ENCODE peak calls at places on chromosomes 12 and 14, in four cellular contexts. F, O, C and B are unnamed samples.

GRCh38 chr14:93719234-93719633 is 69.1 kb downstream of the PRIMA1 start:
- DNase-seq in O (no peak), F (no peak), C (no peak), B (peak)

GRCh38 chr12:57451233-57451778 is 3.8 kb upstream of the INHBE start:
- DNase-seq in C (peak), O (peak), F (no peak), B (no peak)

GRCh38 chr14:98736701-98737338 is 535.2 kb downstream of the BCL11B start:
- DNase-seq in C (no peak), F (no peak), O (no peak), B (no peak)

GRCh38 chr12:45655186-45655585 is 74.3 kb upstream of the ARID2 start:
- DNase-seq in F (no peak), O (peak), C (peak), B (no peak)

GRCh38 chr14:28987516-28987915 is 220.9 kb downstream of the FOXG1 start:
- DNase-seq in C (no peak), O (no peak), F (no peak), B (no peak)

GRCh38 chr12:106861984-106862894 is 87.8 kb downstream of the RIC8B start:
- DNase-seq in O (peak), C (peak), F (no peak), B (no peak)

GRCh38 chr14:100581228-100582145 is 5.7 kb downstream of the BEGAIN start:
- DNase-seq in F (no peak), C (no peak), O (no peak), B (peak)

GRCh38 chr12:23927907-23928306 is 21.6 kb downstream of the SOX5 start:
- DNase-seq in C (no peak), F (no peak), O (no peak), B (no peak)

GRCh38 chr14:76486251-76486743 is 110.4 kb downstream of the ESRRB start:
- DNase-seq in F (no peak), O (no peak), C (no peak), B (no peak)

GRCh38 chr12:52310622-52311281 is 10.4 kb downstream of the KRT83 start:
- DNase-seq in F (no peak), C (no peak), O (peak), B (peak)

GRCh38 chr12:76878045-76878898 is 547 bp downstream of the CSRP2 start:
- DNase-seq in O (peak), C (peak), F (no peak), B (peak)

GRCh38 chr12:79174656-79175055 is 310.1 kb downstream of the SYT1 start:
- DNase-seq in F (no peak), C (peak), O (peak), B (no peak)

GRCh38 chr14:67319142-67319541 is 40.5 kb downstream of the ATP6V1D start:
- DNase-seq in O (no peak), F (no peak), C (no peak), B (no peak)

GRCh38 chr12:21438643-21439042 is 1.2 kb downstream of the PYROXD1 start:
- DNase-seq in F (no peak), O (peak), C (no peak), B (no peak)

GRCh38 chr14:34593740-34594375 is 36.1 kb downstream of the SNX6 start:
- DNase-seq in C (no peak), O (no peak), F (no peak), B (peak)

GRCh38 chr12:4745249-4745648 is 25.0 kb downstream of the GALNT8 start:
- DNase-seq in F (no peak), O (no peak), C (no peak), B (no peak)

GRCh38 chr12:116708826-116709756 is 28.8 kb downstream of the SPRING1 start:
- DNase-seq in F (peak), O (peak), C (peak), B (peak)

GRCh38 chr12:92270501-92270900 is 124.9 kb upstream of the BTG1 start:
- DNase-seq in C (no peak), O (no peak), F (no peak), B (no peak)

GRCh38 chr12:131917711-131918306 is 11.3 kb upstream of the PUS1 start:
- DNase-seq in C (no peak), F (no peak), O (no peak), B (peak)

GRCh38 chr14:68462683-68463082 is 330.2 kb downstream of the ZFP36L1 start:
- DNase-seq in F (no peak), O (peak), C (no peak), B (no peak)

GRCh38 chr14:99268776-99269510 is 3.1 kb downstream of the BCL11B start:
- DNase-seq in C (no peak), O (no peak), F (no peak), B (no peak)

GRCh38 chr12:43835264-43835655 is 621 bp upstream of the TMEM117 start:
- DNase-seq in O (peak), F (no peak), C (no peak), B (no peak)

GRCh38 chr14:106083082-106083481 is 556.7 kb downstream of the TMEM121 start:
- DNase-seq in O (no peak), F (no peak), C (no peak), B (no peak)

GRCh38 chr14:32404784-32405573 is 75.9 kb downstream of the AKAP6 start:
- DNase-seq in C (no peak), O (no peak), F (no peak), B (no peak)

GRCh38 chr14:92552066-92552465 is 38.5 kb downstream of the RIN3 start:
- DNase-seq in F (no peak), C (no peak), O (no peak), B (no peak)

GRCh38 chr12:120940799-120941198 is 36.6 kb upstream of the SPPL3 start:
- DNase-seq in O (peak), C (no peak), F (no peak), B (no peak)

GRCh38 chr14:72710212-72710611 is 183.7 kb downstream of the DPF3 start:
- DNase-seq in O (no peak), C (no peak), F (no peak), B (no peak)

GRCh38 chr14:100616854-100617714 is 29.9 kb upstream of the BEGAIN start:
- DNase-seq in C (no peak), F (no peak), O (no peak), B (peak)

GRCh38 chr14:89351958-89352404 is 65.1 kb downstream of the FOXN3 start:
- DNase-seq in O (no peak), F (no peak), C (peak), B (no peak)

GRCh38 chr14:67241416-67242362 is at the start of gene PALS1:
- DNase-seq in F (no peak), O (peak), C (peak), B (no peak)

GRCh38 chr14:83164016-83164415 is 1630.4 kb upstream of the SEL1L start:
- DNase-seq in O (no peak), C (no peak), F (no peak), B (no peak)

GRCh38 chr14:68965261-68965761 is 13.8 kb downstream of the ACTN1 start:
- DNase-seq in F (no peak), C (no peak), O (no peak), B (no peak)

GRCh38 chr14:42779024-42779423 is 1172.3 kb downstream of the LRFN5 start:
- DNase-seq in F (no peak), C (no peak), O (no peak), B (no peak)

GRCh38 chr12:109445224-109445623 is 31.9 kb downstream of the KCTD10 start:
- DNase-seq in C (no peak), F (no peak), O (no peak), B (no peak)

GRCh38 chr12:71710276-71711125 is 24.6 kb downstream of the TMEM19 start:
- DNase-seq in C (peak), O (peak), F (no peak), B (no peak)

GRCh38 chr12:2853626-2854025 is 3.2 kb downstream of the TEX52 start:
- DNase-seq in F (peak), C (peak), O (peak), B (peak)

GRCh38 chr14:38250316-38250715 is 5.6 kb downstream of the CLEC14A start:
- DNase-seq in C (no peak), O (no peak), F (no peak), B (no peak)

GRCh38 chr14:97976861-97977260 is 1179.7 kb downstream of the VRK1 start:
- DNase-seq in O (no peak), F (no peak), C (no peak), B (peak)

GRCh38 chr12:128671528-128672042 is 152.2 kb downstream of the SLC15A4 start:
- DNase-seq in C (peak), O (peak), F (no peak), B (no peak)

GRCh38 chr12:14422516-14423230 is 57.2 kb downstream of the ATF7IP start:
- DNase-seq in F (no peak), C (no peak), O (no peak), B (no peak)

GRCh38 chr12:14416658-14417057 is 51.2 kb downstream of the ATF7IP start:
- DNase-seq in F (no peak), O (peak), C (peak), B (no peak)

GRCh38 chr12:14417717-14418116 is 52.2 kb downstream of the ATF7IP start:
- DNase-seq in C (peak), F (peak), O (peak), B (no peak)

DNA sequence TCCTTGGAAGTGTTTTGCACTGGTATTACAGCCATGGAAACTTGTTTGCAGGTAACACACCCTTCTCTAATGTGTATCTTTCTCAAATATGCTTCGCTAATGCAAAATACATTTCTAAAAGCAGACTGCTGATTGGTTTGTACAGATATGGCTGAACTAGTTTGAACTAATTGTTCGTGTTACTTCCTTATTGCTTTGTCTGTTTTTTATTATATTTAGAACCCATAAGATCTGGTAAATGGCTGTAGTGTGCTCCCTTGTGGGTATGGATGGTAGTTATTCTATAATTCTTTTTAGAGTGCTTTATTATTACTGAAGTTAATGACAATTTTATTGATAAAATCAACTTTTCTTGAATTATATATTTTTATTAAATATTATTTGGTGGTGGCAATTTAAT is 53.0 kb downstream of the ATF7IP start:
- DNase-seq in O (no peak), F (no peak), C (no peak), B (no peak)
- TF ChIP-seq CTCF in O (no peak), F (peak), C (no peak), B (no peak)

GRCh38 chr12:122965851-122966742 is at the start of gene ABCB9:
- DNase-seq in C (peak), O (peak), F (peak), B (peak)
- TF ChIP-seq POLR2A in C (peak), O (peak), F (no peak), B (no peak)

GRCh38 chr14:53110103-53110502 is 43.0 kb downstream of the DDHD1 start:
- DNase-seq in O (no peak), F (no peak), C (no peak), B (no peak)

GRCh38 chr14:53106768-53107167 is 46.4 kb downstream of the DDHD1 start:
- DNase-seq in F (no peak), C (no peak), O (no peak), B (no peak)

GRCh38 chr14:53108292-53108937 is 44.7 kb downstream of the DDHD1 start:
- DNase-seq in C (no peak), O (no peak), F (no peak), B (no peak)

GRCh38 chr14:53109688-53110041 is 43.5 kb downstream of the DDHD1 start:
- DNase-seq in O (no peak), F (no peak), C (peak), B (no peak)

DNA sequence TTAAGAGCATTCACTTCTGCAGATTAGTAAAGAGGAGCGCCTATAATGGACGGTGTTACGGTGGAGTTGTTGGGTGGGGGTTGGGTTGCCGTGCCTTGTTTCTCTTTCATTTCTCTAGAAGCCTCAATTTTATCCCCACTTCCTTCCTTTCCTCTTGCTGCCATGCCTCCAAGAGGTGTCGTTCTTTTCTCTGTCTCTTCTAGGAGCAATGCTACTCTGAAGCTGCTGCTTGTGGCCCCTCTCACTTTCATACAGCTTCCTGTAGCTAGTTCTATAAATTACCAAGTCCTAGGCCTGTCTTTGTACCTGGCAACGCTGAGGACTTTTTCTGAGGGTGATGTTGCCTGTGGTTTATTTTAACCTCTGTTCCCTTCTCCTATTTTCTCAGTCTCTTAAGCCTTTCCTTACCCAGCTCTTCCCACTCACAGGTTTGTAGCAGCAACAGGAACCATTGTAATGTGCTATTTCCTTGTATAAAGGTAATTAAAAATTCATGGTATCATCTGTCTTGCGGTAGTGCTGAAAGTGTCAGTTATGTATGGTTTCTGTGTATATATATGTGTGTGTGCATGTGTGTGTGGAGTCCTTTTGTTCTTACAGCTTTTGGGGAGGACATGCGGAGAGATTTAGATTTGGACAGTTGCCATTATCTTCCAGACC is 44.0 kb downstream of the DDHD1 start:
- DNase-seq in C (no peak), O (no peak), F (no peak), B (no peak)
- H3K4me3 ChIP-seq in C (no peak), O (no peak), F (peak), B (no peak)

DNA sequence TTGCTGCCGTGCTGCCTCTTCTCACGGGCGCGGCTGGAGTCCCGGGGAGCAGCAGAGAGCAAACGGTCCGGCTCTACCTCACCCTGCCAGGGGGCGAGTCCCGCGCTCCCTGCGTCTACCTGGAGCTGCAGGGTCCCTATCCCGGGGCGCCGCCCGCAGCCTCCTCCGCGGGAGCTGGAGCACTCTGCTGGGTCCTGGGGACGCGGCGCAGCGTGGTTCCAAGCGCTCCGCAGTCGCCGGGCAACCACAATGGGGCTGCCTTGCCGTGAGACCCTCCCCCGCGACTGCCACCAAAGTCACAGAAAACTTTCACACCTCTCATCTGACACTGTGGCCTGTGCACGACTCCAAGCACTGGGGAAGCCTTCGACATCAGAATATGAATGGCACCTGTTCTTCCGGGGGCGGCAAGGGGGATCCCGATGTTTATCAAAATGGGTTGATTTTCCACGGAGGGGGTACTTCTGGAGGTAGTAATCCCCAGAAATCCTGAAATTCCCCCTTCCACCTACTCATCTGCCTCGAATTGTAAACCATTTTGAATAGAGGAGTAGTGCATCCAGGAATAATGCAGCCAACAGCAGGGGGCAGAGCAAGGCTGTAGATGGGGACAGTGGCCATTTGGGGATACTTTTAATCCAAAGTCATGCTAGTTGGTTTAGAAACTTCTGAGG is at the start of gene C12orf42:
- DNase-seq in O (peak), C (no peak), F (no peak), B (no peak)
- TF ChIP-seq CTCF in O (peak), C (peak), F (no peak), B (no peak)

DNA sequence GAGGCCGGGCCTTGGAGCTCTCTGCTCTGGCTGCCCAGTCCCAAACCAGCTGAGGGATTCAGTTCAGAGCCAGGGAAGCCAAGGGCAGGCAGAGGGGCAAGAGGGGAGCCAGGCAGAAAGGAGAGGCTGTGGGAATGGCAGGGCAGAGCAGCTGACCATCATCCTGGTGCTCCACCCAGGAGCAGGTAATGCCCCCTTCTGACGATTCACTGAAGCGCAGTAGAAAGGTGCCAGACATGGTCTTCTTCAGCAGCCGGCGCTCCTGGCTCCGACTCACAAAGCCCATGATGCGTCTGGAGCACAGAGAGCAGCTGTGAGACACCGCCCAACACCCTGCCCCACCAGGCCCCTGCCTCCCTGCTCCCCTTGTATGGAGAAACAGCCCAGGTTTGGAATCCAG is 8.0 kb downstream of the IL23A start:
- DNase-seq in C (no peak), O (peak), F (no peak), B (no peak)
- TF ChIP-seq POLR2A in C (no peak), O (no peak), F (no peak), B (no peak)

DNA sequence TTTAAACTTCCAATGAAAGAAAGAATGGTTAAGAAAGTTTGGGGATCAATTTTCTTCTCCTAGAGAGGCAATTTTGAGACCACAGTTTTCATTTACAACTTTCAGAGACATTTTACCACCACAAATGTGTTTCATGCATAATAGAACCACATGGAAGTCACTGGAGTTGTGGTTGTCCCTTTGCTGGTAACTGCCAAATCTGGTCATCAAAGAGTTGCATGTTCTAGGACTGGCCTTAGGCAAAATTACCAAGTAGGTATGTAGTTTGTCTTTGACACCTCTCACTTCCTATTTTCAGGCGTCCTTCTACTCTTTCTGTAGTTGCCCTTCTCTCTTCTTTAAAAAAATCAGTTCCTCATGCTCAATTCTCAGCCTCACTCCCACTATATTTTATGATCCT is 54.3 kb upstream of the TMX1 start:
- DNase-seq in O (no peak), F (no peak), C (no peak), B (no peak)
- H3K4me3 ChIP-seq in O (no peak), F (no peak), C (no peak), B (no peak)